ENCODE peak calls at places on chromosomes 11 and 22, in seven cellular contexts. U is mesenchymal stem cell, L is neuronal stem cell, V is H9, Q is mesendoderm, C is IMR-90, H is H1. B is an unnamed sample.

GRCh38 chr22:43883012-43883661 is 8.7 kb downstream of the PNPLA5 start:
- DNase-seq in L (peak), V (peak), U (peak), Q (peak), H (peak), C (peak), B (peak)

GRCh38 chr11:124830749-124831148 is 30.5 kb upstream of the MSANTD2 start:
- DNase-seq in V (no peak), U (no peak), L (no peak), C (no peak), Q (no peak), H (no peak), B (no peak)

GRCh38 chr11:70502677-70503076 is 104.3 kb downstream of the CTTN start:
- DNase-seq in L (no peak), V (no peak), C (no peak), H (no peak), U (no peak), Q (no peak), B (no peak)

GRCh38 chr22:36384766-36385400 is 2.9 kb downstream of the MYH9 start:
- DNase-seq in U (peak), H (no peak), L (no peak), C (no peak), Q (peak), V (no peak), B (no peak)

GRCh38 chr11:76805206-76805913 is 22.2 kb downstream of the TSKU start:
- DNase-seq in Q (no peak), U (peak), H (no peak), C (peak), V (no peak), L (no peak), B (peak)

GRCh38 chr11:70398834-70399680 is 728 bp downstream of the CTTN start:
- DNase-seq in C (no peak), L (no peak), Q (no peak), U (no peak), H (no peak), V (no peak), B (peak)

GRCh38 chr11:101960231-101960630 is 43.9 kb upstream of the ANGPTL5 start:
- DNase-seq in Q (no peak), H (no peak), L (no peak), C (no peak), U (no peak), V (no peak), B (peak)

GRCh38 chr22:26848244-26848920 is 191.0 kb downstream of the MIAT start:
- DNase-seq in L (no peak), V (no peak), U (peak), H (no peak), Q (peak), C (no peak), B (no peak)

GRCh38 chr22:36853407-36854099 is 7.3 kb upstream of the NCF4 start:
- DNase-seq in L (peak), U (peak), H (peak), Q (peak), C (peak), V (peak), B (peak)

GRCh38 chr11:10659339-10660216 is 34.0 kb downstream of the IRAG1 start:
- DNase-seq in U (peak), C (peak), Q (peak), L (no peak), H (no peak), V (no peak), B (peak)

GRCh38 chr11:124376280-124376679 is 8.0 kb downstream of the OR8B2 start:
- DNase-seq in Q (no peak), H (no peak), L (no peak), C (no peak), V (no peak), U (no peak), B (no peak)

GRCh38 chr11:132116516-132116915 is 746.1 kb downstream of the NTM start:
- DNase-seq in U (no peak), L (no peak), V (no peak), Q (no peak), C (no peak), H (no peak), B (no peak)

GRCh38 chr11:63510360-63511130 is 4.7 kb downstream of the LGALS12 start:
- DNase-seq in V (no peak), C (no peak), U (no peak), L (no peak), Q (no peak), H (no peak), B (no peak)

GRCh38 chr22:17786435-17787158 is 12.3 kb upstream of the BID start:
- DNase-seq in U (no peak), V (peak), C (no peak), L (peak), H (no peak), Q (peak), B (no peak)

GRCh38 chr11:27076121-27076589 is 35.5 kb downstream of the BBOX1 start:
- DNase-seq in L (no peak), C (no peak), Q (no peak), V (no peak), H (no peak), U (no peak), B (no peak)

DNA sequence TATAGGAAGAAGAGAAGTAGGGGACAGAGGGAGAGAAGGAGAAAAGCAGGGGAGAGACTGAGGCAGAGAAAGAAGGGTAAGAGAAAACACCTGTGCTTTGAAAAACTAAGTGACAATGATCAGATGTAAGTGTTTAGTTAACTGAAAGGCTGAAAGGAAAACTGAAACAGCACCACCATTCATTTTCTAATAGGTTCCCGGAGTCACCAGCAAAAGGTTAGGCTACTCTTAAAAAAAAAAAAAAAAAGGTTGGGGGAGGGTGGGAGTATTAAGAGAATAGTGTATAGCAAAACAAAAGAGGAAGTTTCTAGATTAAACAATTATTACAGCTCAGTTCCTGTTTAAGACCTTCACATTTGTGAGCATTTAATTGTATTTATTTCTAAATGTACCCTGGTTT is 113.8 kb downstream of the CADM1 start:
- DNase-seq in L (no peak), C (no peak), U (no peak), H (no peak), Q (no peak), V (no peak), B (no peak)
- H2BK120ac ChIP-seq in L (no peak), C (no peak), U (no peak), H (no peak), Q (no peak), V (no peak), B (no peak)

DNA sequence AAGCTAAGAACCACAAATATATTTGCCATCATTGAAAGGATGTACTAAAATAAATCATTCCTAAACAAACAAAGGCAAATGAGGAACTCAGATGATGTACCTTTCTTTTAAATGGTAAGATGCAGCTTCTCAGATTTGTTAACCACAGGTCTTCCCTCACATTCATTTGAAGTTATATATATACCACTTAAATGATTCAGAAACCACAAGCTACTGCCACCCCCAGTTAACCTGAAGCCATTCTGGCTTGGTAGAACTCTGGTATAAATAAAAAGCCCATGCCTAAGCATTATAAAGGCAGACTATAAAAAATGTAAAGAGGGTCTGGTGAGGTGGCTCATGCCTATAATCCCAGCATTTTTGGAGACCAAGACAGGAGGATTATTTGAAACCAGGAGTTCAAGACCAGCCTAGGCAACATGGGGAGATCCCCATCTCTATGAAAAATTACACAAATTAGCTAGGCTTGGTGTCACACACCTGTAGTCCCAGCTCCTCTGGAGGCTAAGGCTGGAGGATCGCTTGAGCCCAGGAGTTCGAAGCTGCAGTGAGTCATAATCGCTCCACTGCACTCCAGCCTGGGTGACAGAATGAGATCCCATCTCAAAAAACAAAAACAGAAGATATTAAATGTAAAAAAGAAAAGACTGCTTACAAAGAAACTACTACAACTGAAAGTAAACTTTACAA is 1185.3 kb downstream of the JRKL start:
- DNase-seq in V (no peak), U (no peak), H (no peak), C (no peak), Q (no peak), L (no peak), B (no peak)
- H3K9ac ChIP-seq in V (no peak), U (no peak), H (no peak), C (no peak), Q (no peak), L (no peak), B (no peak)

GRCh38 chr11:7515544-7515943 is 1.7 kb downstream of the PPFIBP2 start:
- DNase-seq in V (no peak), C (no peak), H (no peak), Q (no peak), U (no peak), L (no peak), B (no peak)
- H2BK120ac ChIP-seq in V (no peak), C (no peak), H (no peak), Q (no peak), U (no peak), L (no peak), B (no peak)

GRCh38 chr11:116376547-116376946 is 396.2 kb downstream of the BUD13 start:
- DNase-seq in C (no peak), V (no peak), H (no peak), Q (no peak), U (no peak), L (no peak), B (no peak)
- H3K9ac ChIP-seq in C (no peak), V (no peak), H (no peak), Q (no peak), U (no peak), L (no peak), B (no peak)

GRCh38 chr11:129412501-129412900 is 36.9 kb downstream of the BARX2 start:
- DNase-seq in L (no peak), H (no peak), V (no peak), Q (peak), C (no peak), U (no peak), B (no peak)
- H2BK120ac ChIP-seq in L (no peak), H (no peak), V (no peak), Q (no peak), C (no peak), U (no peak), B (no peak)

GRCh38 chr11:134250675-134251074 is 2.5 kb downstream of the THYN1 start:
- DNase-seq in H (no peak), U (no peak), V (no peak), Q (no peak), C (no peak), L (no peak), B (no peak)
- H3K9ac ChIP-seq in H (no peak), U (no peak), V (no peak), Q (no peak), C (no peak), L (no peak), B (no peak)